ENCODE peak calls at places on chromosomes 5 and 9, in nine cellular contexts. One of them, this sample, is unnamed. For H3K9me3, the result is how much of the 10 kb centered on the place peaks cover.

GRCh38 chr9:27059907-27060306 is 49.1 kb upstream of the TEK start:
- DNase-seq in Peyer's patch: no peak
- DNase-seq in neural progenitor cell: no peak
- DNase-seq in uterus: no peak
- DNase-seq in transverse colon: no peak
- DNase-seq in mammary epithelial cell: no peak
- DNase-seq in heart right ventricle: no peak
- DNase-seq in heart left ventricle: no peak
- DNase-seq in fibroblast of lung: no peak
- DNase-seq in this sample: no peak

GRCh38 chr5:126814721-126815404 is 37.9 kb downstream of the LMNB1 start:
- DNase-seq in uterus: no peak
- DNase-seq in mammary epithelial cell: no peak
- DNase-seq in Peyer's patch: no peak
- DNase-seq in transverse colon: no peak
- DNase-seq in fibroblast of lung: peak
- DNase-seq in neural progenitor cell: no peak
- DNase-seq in heart right ventricle: no peak
- DNase-seq in heart left ventricle: no peak
- DNase-seq in this sample: no peak

GRCh38 chr5:76986828-76987526 is 34.1 kb downstream of the CRHBP start:
- DNase-seq in neural progenitor cell: peak
- DNase-seq in transverse colon: no peak
- DNase-seq in heart left ventricle: no peak
- DNase-seq in mammary epithelial cell: no peak
- DNase-seq in fibroblast of lung: no peak
- DNase-seq in uterus: no peak
- DNase-seq in Peyer's patch: no peak
- DNase-seq in heart right ventricle: no peak
- DNase-seq in this sample: no peak

GRCh38 chr5:6737043-6737941 is 24.1 kb downstream of the TENT4A start:
- DNase-seq in Peyer's patch: no peak
- DNase-seq in heart left ventricle: no peak
- DNase-seq in transverse colon: no peak
- DNase-seq in mammary epithelial cell: no peak
- DNase-seq in fibroblast of lung: no peak
- DNase-seq in uterus: no peak
- DNase-seq in neural progenitor cell: no peak
- DNase-seq in heart right ventricle: no peak
- DNase-seq in this sample: no peak

GRCh38 chr9:114737118-114737517 is 55.1 kb upstream of the TEX48 start:
- DNase-seq in heart left ventricle: no peak
- DNase-seq in fibroblast of lung: no peak
- DNase-seq in uterus: no peak
- DNase-seq in heart right ventricle: no peak
- DNase-seq in transverse colon: no peak
- DNase-seq in mammary epithelial cell: no peak
- DNase-seq in neural progenitor cell: no peak
- DNase-seq in Peyer's patch: no peak
- DNase-seq in this sample: no peak

GRCh38 chr5:56656816-56657740 is 158.3 kb upstream of the MAP3K1 start:
- DNase-seq in fibroblast of lung: peak
- DNase-seq in neural progenitor cell: no peak
- DNase-seq in uterus: no peak
- DNase-seq in transverse colon: no peak
- DNase-seq in Peyer's patch: no peak
- DNase-seq in heart right ventricle: no peak
- DNase-seq in mammary epithelial cell: peak
- DNase-seq in heart left ventricle: no peak
- DNase-seq in this sample: no peak

GRCh38 chr9:127817881-127818434 is 15.3 kb downstream of the FPGS start:
- DNase-seq in Peyer's patch: no peak
- DNase-seq in heart left ventricle: no peak
- DNase-seq in uterus: no peak
- DNase-seq in transverse colon: no peak
- DNase-seq in mammary epithelial cell: no peak
- DNase-seq in heart right ventricle: no peak
- DNase-seq in neural progenitor cell: no peak
- DNase-seq in fibroblast of lung: no peak
- DNase-seq in this sample: no peak

GRCh38 chr9:87753313-87753712 is 27.4 kb downstream of the CTSL start:
- DNase-seq in mammary epithelial cell: no peak
- DNase-seq in heart left ventricle: no peak
- DNase-seq in uterus: no peak
- DNase-seq in fibroblast of lung: no peak
- DNase-seq in Peyer's patch: no peak
- DNase-seq in neural progenitor cell: no peak
- DNase-seq in transverse colon: no peak
- DNase-seq in heart right ventricle: no peak
- DNase-seq in this sample: no peak

GRCh38 chr9:121782514-121783110 is 131.2 kb downstream of the DAB2IP start:
- DNase-seq in uterus: no peak
- DNase-seq in Peyer's patch: no peak
- DNase-seq in mammary epithelial cell: no peak
- DNase-seq in transverse colon: peak
- DNase-seq in fibroblast of lung: no peak
- DNase-seq in heart right ventricle: no peak
- DNase-seq in neural progenitor cell: no peak
- DNase-seq in heart left ventricle: no peak
- DNase-seq in this sample: peak

GRCh38 chr5:32217886-32218396 is 43.8 kb upstream of the GOLPH3 start:
- DNase-seq in heart left ventricle: peak
- DNase-seq in Peyer's patch: no peak
- DNase-seq in neural progenitor cell: peak
- DNase-seq in heart right ventricle: no peak
- DNase-seq in fibroblast of lung: peak
- DNase-seq in mammary epithelial cell: no peak
- DNase-seq in transverse colon: peak
- DNase-seq in uterus: no peak
- DNase-seq in this sample: peak

GRCh38 chr9:103789686-103790085 is 304.4 kb upstream of the SMC2 start:
- DNase-seq in fibroblast of lung: no peak
- DNase-seq in mammary epithelial cell: peak
- DNase-seq in neural progenitor cell: peak
- DNase-seq in transverse colon: no peak
- DNase-seq in heart left ventricle: no peak
- DNase-seq in heart right ventricle: no peak
- DNase-seq in Peyer's patch: no peak
- DNase-seq in uterus: no peak
- DNase-seq in this sample: no peak

GRCh38 chr9:85940275-85940831 is 593 bp upstream of the NAA35 start:
- DNase-seq in neural progenitor cell: no peak
- DNase-seq in heart right ventricle: no peak
- DNase-seq in uterus: no peak
- DNase-seq in transverse colon: no peak
- DNase-seq in fibroblast of lung: no peak
- DNase-seq in mammary epithelial cell: no peak
- DNase-seq in heart left ventricle: no peak
- DNase-seq in Peyer's patch: no peak
- DNase-seq in this sample: no peak

GRCh38 chr5:81986126-81986525 is 14.3 kb downstream of the ATG10 start:
- DNase-seq in heart left ventricle: no peak
- DNase-seq in fibroblast of lung: peak
- DNase-seq in neural progenitor cell: no peak
- DNase-seq in transverse colon: no peak
- DNase-seq in heart right ventricle: no peak
- DNase-seq in Peyer's patch: no peak
- DNase-seq in uterus: no peak
- DNase-seq in mammary epithelial cell: no peak
- DNase-seq in this sample: no peak

DNA sequence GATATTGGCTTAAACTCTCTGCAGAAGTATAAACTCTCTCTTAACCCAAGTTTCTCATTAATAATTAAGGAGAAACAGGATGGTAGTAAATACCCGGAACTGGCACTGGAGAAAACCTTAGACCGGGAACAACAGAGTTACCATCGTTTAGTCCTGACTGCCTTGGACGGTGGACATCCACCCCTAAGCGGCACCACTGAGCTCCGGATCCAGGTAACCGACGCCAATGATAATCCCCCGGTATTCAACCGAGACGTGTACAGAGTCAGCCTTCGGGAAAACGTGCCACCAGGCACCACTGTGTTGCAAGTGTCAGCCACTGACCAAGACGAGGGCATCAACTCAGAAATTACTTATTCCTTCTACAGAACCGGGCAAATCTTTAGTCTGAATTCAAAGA is 861 bp downstream of the PCDHGB5 start:
- DNase-seq in heart right ventricle: no peak
- DNase-seq in fibroblast of lung: no peak
- DNase-seq in uterus: no peak
- DNase-seq in neural progenitor cell: no peak
- DNase-seq in mammary epithelial cell: no peak
- DNase-seq in heart left ventricle: no peak
- DNase-seq in Peyer's patch: no peak
- DNase-seq in transverse colon: no peak
- DNase-seq in this sample: no peak
- H3K9me3 ChIP-seq in heart right ventricle: under half
- H3K9me3 ChIP-seq in fibroblast of lung: under half
- H3K9me3 ChIP-seq in uterus: half or more
- H3K9me3 ChIP-seq in neural progenitor cell: under half
- H3K9me3 ChIP-seq in mammary epithelial cell: under half
- H3K9me3 ChIP-seq in heart left ventricle: half or more
- H3K9me3 ChIP-seq in Peyer's patch: under half
- H3K9me3 ChIP-seq in transverse colon: half or more
- H3K9me3 ChIP-seq in this sample: under half

GRCh38 chr5:138103321-138103637 is 19.4 kb downstream of the WNT8A start:
- DNase-seq in transverse colon: no peak
- DNase-seq in Peyer's patch: no peak
- DNase-seq in heart left ventricle: no peak
- DNase-seq in neural progenitor cell: no peak
- DNase-seq in uterus: no peak
- DNase-seq in mammary epithelial cell: no peak
- DNase-seq in heart right ventricle: no peak
- DNase-seq in fibroblast of lung: no peak
- DNase-seq in this sample: no peak
- H3K4me3 ChIP-seq in transverse colon: no peak
- H3K4me3 ChIP-seq in Peyer's patch: no peak
- H3K4me3 ChIP-seq in heart left ventricle: no peak
- H3K4me3 ChIP-seq in neural progenitor cell: no peak
- H3K4me3 ChIP-seq in uterus: no peak
- H3K4me3 ChIP-seq in mammary epithelial cell: no peak
- H3K4me3 ChIP-seq in heart right ventricle: no peak
- H3K4me3 ChIP-seq in fibroblast of lung: no peak
- H3K4me3 ChIP-seq in this sample: no peak

GRCh38 chr9:21994996-21995651 is 533 bp downstream of the CDKN2B-AS1 start:
- DNase-seq in neural progenitor cell: peak
- DNase-seq in heart left ventricle: peak
- DNase-seq in fibroblast of lung: peak
- DNase-seq in uterus: peak
- DNase-seq in Peyer's patch: peak
- DNase-seq in heart right ventricle: peak
- DNase-seq in transverse colon: peak
- DNase-seq in mammary epithelial cell: peak
- DNase-seq in this sample: peak

GRCh38 chr9:21994526-21994995 is at the start of gene CDKN2B-AS1:
- DNase-seq in mammary epithelial cell: peak
- DNase-seq in neural progenitor cell: peak
- DNase-seq in transverse colon: peak
- DNase-seq in uterus: no peak
- DNase-seq in fibroblast of lung: peak
- DNase-seq in Peyer's patch: peak
- DNase-seq in heart left ventricle: peak
- DNase-seq in heart right ventricle: peak
- DNase-seq in this sample: peak

GRCh38 chr9:21996858-21997257 is 2.3 kb downstream of the CDKN2B-AS1 start:
- DNase-seq in mammary epithelial cell: no peak
- DNase-seq in heart right ventricle: no peak
- DNase-seq in heart left ventricle: no peak
- DNase-seq in fibroblast of lung: no peak
- DNase-seq in uterus: no peak
- DNase-seq in neural progenitor cell: no peak
- DNase-seq in Peyer's patch: no peak
- DNase-seq in transverse colon: no peak
- DNase-seq in this sample: no peak

GRCh38 chr9:21996438-21996837 is 1.8 kb downstream of the CDKN2B-AS1 start:
- DNase-seq in heart left ventricle: no peak
- DNase-seq in mammary epithelial cell: no peak
- DNase-seq in neural progenitor cell: peak
- DNase-seq in transverse colon: no peak
- DNase-seq in heart right ventricle: no peak
- DNase-seq in fibroblast of lung: no peak
- DNase-seq in uterus: no peak
- DNase-seq in Peyer's patch: no peak
- DNase-seq in this sample: no peak

GRCh38 chr9:21995652-21996275 is 1.2 kb downstream of the CDKN2B-AS1 start:
- DNase-seq in mammary epithelial cell: no peak
- DNase-seq in neural progenitor cell: peak
- DNase-seq in heart right ventricle: peak
- DNase-seq in fibroblast of lung: peak
- DNase-seq in uterus: no peak
- DNase-seq in Peyer's patch: peak
- DNase-seq in transverse colon: peak
- DNase-seq in heart left ventricle: peak
- DNase-seq in this sample: peak
- H3K27ac ChIP-seq in mammary epithelial cell: peak
- H3K27ac ChIP-seq in neural progenitor cell: no peak
- H3K27ac ChIP-seq in heart right ventricle: peak
- H3K27ac ChIP-seq in fibroblast of lung: peak
- H3K27ac ChIP-seq in uterus: peak
- H3K27ac ChIP-seq in Peyer's patch: peak
- H3K27ac ChIP-seq in transverse colon: peak
- H3K27ac ChIP-seq in heart left ventricle: peak
- H3K27ac ChIP-seq in this sample: peak

GRCh38 chr5:67120032-67120431 is 76.6 kb downstream of the CD180 start:
- DNase-seq in heart left ventricle: no peak
- DNase-seq in neural progenitor cell: no peak
- DNase-seq in uterus: no peak
- DNase-seq in Peyer's patch: no peak
- DNase-seq in transverse colon: no peak
- DNase-seq in fibroblast of lung: no peak
- DNase-seq in heart right ventricle: no peak
- DNase-seq in mammary epithelial cell: no peak
- DNase-seq in this sample: no peak

GRCh38 chr5:67118050-67118620 is 78.5 kb downstream of the CD180 start:
- DNase-seq in Peyer's patch: no peak
- DNase-seq in neural progenitor cell: no peak
- DNase-seq in mammary epithelial cell: no peak
- DNase-seq in heart left ventricle: no peak
- DNase-seq in transverse colon: no peak
- DNase-seq in fibroblast of lung: no peak
- DNase-seq in heart right ventricle: no peak
- DNase-seq in uterus: no peak
- DNase-seq in this sample: no peak

GRCh38 chr5:67115804-67116203 is 80.8 kb downstream of the CD180 start:
- DNase-seq in neural progenitor cell: no peak
- DNase-seq in heart left ventricle: no peak
- DNase-seq in heart right ventricle: no peak
- DNase-seq in fibroblast of lung: no peak
- DNase-seq in mammary epithelial cell: no peak
- DNase-seq in Peyer's patch: no peak
- DNase-seq in uterus: no peak
- DNase-seq in transverse colon: no peak
- DNase-seq in this sample: no peak

GRCh38 chr5:67115238-67115637 is 81.4 kb downstream of the CD180 start:
- DNase-seq in Peyer's patch: no peak
- DNase-seq in uterus: no peak
- DNase-seq in heart left ventricle: no peak
- DNase-seq in transverse colon: no peak
- DNase-seq in neural progenitor cell: no peak
- DNase-seq in mammary epithelial cell: no peak
- DNase-seq in fibroblast of lung: no peak
- DNase-seq in heart right ventricle: no peak
- DNase-seq in this sample: no peak

GRCh38 chr5:67119010-67119409 is 77.6 kb downstream of the CD180 start:
- DNase-seq in heart left ventricle: no peak
- DNase-seq in Peyer's patch: no peak
- DNase-seq in fibroblast of lung: no peak
- DNase-seq in mammary epithelial cell: no peak
- DNase-seq in neural progenitor cell: no peak
- DNase-seq in heart right ventricle: no peak
- DNase-seq in uterus: no peak
- DNase-seq in transverse colon: no peak
- DNase-seq in this sample: no peak
- H3K9me3 ChIP-seq in heart left ventricle: under half
- H3K9me3 ChIP-seq in Peyer's patch: under half
- H3K9me3 ChIP-seq in fibroblast of lung: under half
- H3K9me3 ChIP-seq in mammary epithelial cell: under half
- H3K9me3 ChIP-seq in neural progenitor cell: under half
- H3K9me3 ChIP-seq in heart right ventricle: under half
- H3K9me3 ChIP-seq in uterus: under half
- H3K9me3 ChIP-seq in transverse colon: under half
- H3K9me3 ChIP-seq in this sample: under half

This sample was measured in testis.